ENCODE peak calls at places on chromosomes 5 and 9, in eight cellular contexts. X is astrocyte of the cerebellum, I is lower leg skin, S is Peyer's patch, E is GM12865, N is astrocyte of the spinal cord, M is spleen, W is fibroblast of mammary gland. D is an unnamed sample.

GRCh38 chr5:137015540-137016116 is 483.5 kb downstream of the SPOCK1 start:
- DNase-seq in W (no peak), E (no peak), X (no peak), S (no peak), M (no peak), I (no peak), N (no peak), D (peak; percentile 6)

GRCh38 chr5:171442287-171443042 is 23.0 kb downstream of the FGF18 start:
- DNase-seq in M (no peak), I (no peak), E (peak; percentile 15), N (peak; percentile 42), X (no peak), W (peak; percentile 54), S (no peak), D (no peak)

GRCh38 chr9:27714388-27714787 is 141.1 kb upstream of the C9orf72 start:
- DNase-seq in M (no peak), E (no peak), N (no peak), S (no peak), I (no peak), X (no peak), W (no peak), D (no peak)

GRCh38 chr9:113564804-113565237 is 101.3 kb downstream of the RGS3 start:
- DNase-seq in E (no peak), I (peak; percentile 91), S (no peak), X (no peak), N (peak; percentile 79), M (peak; percentile 80), W (peak; percentile 46), D (peak; percentile 70)

GRCh38 chr9:113620377-113621161 is 157.0 kb downstream of the RGS3 start:
- DNase-seq in I (peak; percentile 94), X (peak; percentile 86), W (peak; percentile 79), M (peak; percentile 66), E (no peak), S (no peak), N (peak; percentile 93), D (peak; percentile 70)

GRCh38 chr9:87422999-87423398 is 74.7 kb upstream of the DAPK1 start:
- DNase-seq in M (no peak), E (no peak), S (no peak), I (no peak), W (no peak), X (no peak), N (no peak), D (no peak)

GRCh38 chr5:35136386-35136785 is 88.6 kb upstream of the AGXT2 start:
- DNase-seq in I (no peak), X (no peak), E (peak; percentile 5), N (peak; percentile 80), W (peak; percentile 99), M (no peak), S (no peak), D (no peak)

GRCh38 chr9:133952598-133953550 is 39.2 kb downstream of the VAV2 start:
- DNase-seq in S (no peak), X (no peak), W (no peak), I (no peak), N (no peak), M (peak; percentile 64), E (no peak), D (no peak)

GRCh38 chr5:57209316-57210040 is 35.6 kb downstream of the GPBP1 start:
- DNase-seq in S (no peak), W (peak; percentile 23), I (no peak), X (no peak), M (no peak), E (no peak), N (peak; percentile 32), D (no peak)

GRCh38 chr9:36793277-36793676 is 220.6 kb downstream of the MELK start:
- DNase-seq in S (no peak), W (no peak), I (no peak), N (no peak), X (no peak), M (no peak), E (peak; percentile 13), D (no peak)

GRCh38 chr5:107430077-107430625 is 240.6 kb downstream of the EFNA5 start:
- DNase-seq in W (peak; percentile 8), X (no peak), N (peak; percentile 24), S (no peak), E (no peak), M (no peak), I (no peak), D (no peak)

GRCh38 chr9:122380293-122380692 is 9.5 kb downstream of the PTGS1 start:
- DNase-seq in W (no peak), X (no peak), M (no peak), N (no peak), I (peak; percentile 53), S (no peak), E (no peak), D (no peak)
- TF ChIP-seq CTCF in W (no peak), X (no peak), M (no peak), N (no peak), I (no peak), S (no peak), E (no peak), D (no peak)

DNA sequence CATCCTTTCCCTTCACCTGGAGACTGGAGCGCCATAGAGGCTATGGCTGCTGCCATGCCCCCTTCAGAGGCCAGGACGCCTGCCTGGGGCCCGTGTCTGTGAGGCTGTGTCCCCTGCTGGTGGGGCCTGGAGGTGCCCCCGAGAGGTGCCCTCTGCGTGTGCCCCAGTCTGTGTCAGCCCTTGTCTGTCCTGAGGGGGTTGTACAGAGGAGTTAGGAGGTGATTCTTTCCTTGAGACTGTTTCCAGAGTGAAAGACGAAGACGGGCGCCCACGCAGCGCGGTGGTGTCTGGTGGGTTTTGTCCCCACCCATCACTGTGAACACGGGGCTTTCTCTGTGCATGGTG is 24.6 kb downstream of the TRAF2 start:
- DNase-seq in X (no peak), W (no peak), N (no peak), I (no peak), E (no peak), S (no peak), M (no peak), D (no peak)
- TF ChIP-seq CTCF in X (no peak), W (no peak), N (no peak), I (no peak), E (no peak), S (no peak), M (no peak), D (no peak)

GRCh38 chr5:77083088-77083487 is 4.0 kb downstream of the ZBED3 start:
- DNase-seq in E (peak; percentile 39), I (no peak), S (no peak), M (no peak), N (no peak), X (no peak), W (no peak), D (no peak)

GRCh38 chr5:77087484-77088291 is 603 bp upstream of the ZBED3 start:
- DNase-seq in N (peak; percentile 82), M (peak; percentile 77), E (no peak), W (no peak), X (peak; percentile 78), I (no peak), S (no peak), D (peak; percentile 63)

GRCh38 chr5:77080905-77081304 is 6.2 kb downstream of the ZBED3 start:
- DNase-seq in E (no peak), X (no peak), N (no peak), I (no peak), W (no peak), S (no peak), M (no peak), D (no peak)

GRCh38 chr5:77082280-77082679 is 4.8 kb downstream of the ZBED3 start:
- DNase-seq in E (no peak), W (no peak), X (no peak), N (no peak), M (no peak), S (no peak), I (no peak), D (no peak)

DNA sequence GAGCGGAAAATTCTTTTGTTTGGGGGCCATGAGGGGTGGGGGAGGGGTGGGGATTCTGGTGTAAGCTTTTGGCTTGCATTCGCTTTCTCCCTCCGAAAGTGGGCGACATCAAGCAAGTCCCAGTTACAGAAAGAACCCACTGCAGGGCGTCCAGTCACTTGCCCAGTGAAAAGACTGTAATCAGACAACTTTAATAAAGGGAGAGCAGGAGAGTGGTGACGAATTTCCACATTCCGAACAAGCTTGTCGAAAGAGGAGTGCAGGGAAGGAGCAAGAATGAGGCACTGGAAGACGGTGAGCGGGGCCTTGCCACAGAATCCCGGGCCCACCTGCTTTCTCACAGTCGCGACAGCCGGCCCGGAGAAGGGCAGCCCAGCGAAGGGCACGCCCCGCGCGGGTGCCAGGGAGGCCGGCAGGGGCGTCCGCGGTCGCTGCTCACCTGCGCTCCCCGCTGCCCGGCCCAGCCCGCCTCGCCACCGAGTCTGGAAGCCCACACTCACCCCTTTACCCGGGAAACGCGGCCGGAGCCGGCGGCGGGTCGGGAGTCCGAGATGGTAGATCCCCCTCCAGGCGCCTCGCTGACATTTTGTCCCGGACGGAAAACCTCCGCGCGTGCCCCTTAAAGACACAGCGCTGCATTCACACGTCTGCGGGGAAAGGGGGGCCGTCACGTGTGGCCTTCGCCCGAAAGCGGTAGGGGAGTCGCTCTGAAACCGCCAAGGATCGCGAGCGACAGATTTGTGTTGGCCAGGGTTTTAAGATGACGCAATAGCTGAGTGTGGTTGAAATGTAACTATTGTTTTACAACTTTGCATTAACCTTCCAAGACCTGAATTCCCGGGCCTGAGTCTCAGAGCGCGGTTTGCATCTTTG is at the start of gene ZBED3:
- DNase-seq in X (peak; percentile 76), M (peak; percentile 89), I (peak; percentile 93), W (peak; percentile 85), N (peak; percentile 89), E (peak; percentile 74), S (peak; percentile 66), D (peak; percentile 71)
- TF ChIP-seq CTCF in X (no peak), M (peak; percentile 16), I (no peak), W (peak; percentile 9), N (peak; percentile 27), E (no peak), S (peak; percentile 31), D (no peak)

GRCh38 chr5:78593465-78593864 is 55.1 kb downstream of the LHFPL2 start:
- DNase-seq in M (no peak), N (no peak), E (no peak), S (no peak), I (no peak), W (no peak), X (no peak), D (no peak)

GRCh38 chr5:78594946-78595921 is 53.3 kb downstream of the LHFPL2 start:
- DNase-seq in X (peak; percentile 98), N (peak; percentile 99), M (no peak), I (no peak), E (peak; percentile 30), W (peak; percentile 99), S (no peak), D (no peak)

GRCh38 chr5:78592735-78593386 is 55.7 kb downstream of the LHFPL2 start:
- DNase-seq in S (no peak), E (peak; percentile 26), W (peak; percentile 63), X (no peak), M (no peak), N (no peak), I (no peak), D (no peak)

GRCh38 chr5:78591972-78592700 is 56.4 kb downstream of the LHFPL2 start:
- DNase-seq in W (peak; percentile 45), E (peak; percentile 78), X (no peak), S (no peak), M (no peak), I (no peak), N (no peak), D (no peak)

GRCh38 chr5:78594014-78594413 is 54.6 kb downstream of the LHFPL2 start:
- DNase-seq in W (no peak), E (no peak), I (no peak), M (no peak), X (no peak), N (no peak), S (no peak), D (no peak)
- TF ChIP-seq CTCF in W (no peak), E (no peak), I (no peak), M (no peak), X (no peak), N (no peak), S (no peak), D (no peak)